ENCODE peak calls at places on chromosome 9, in ten cellular contexts. A is CD8-positive, alpha-beta memory T cell; L is small intestine; H is caudate nucleus; E is cardiac septum; T is Karpas-422; R is EL; Q is aorta; G is dorsolateral prefrontal cortex; C is T1000. X is an unnamed sample.

GRCh38 chr9:94929373-94929764 is 202.9 kb downstream of the AOPEP start:
- DNase-seq in A (no peak), R (no peak), C (no peak), E (peak), L (no peak), G (no peak), Q (no peak), T (no peak), H (no peak), X (no peak)

GRCh38 chr9:87601175-87601574 is 103.5 kb downstream of the DAPK1 start:
- DNase-seq in E (no peak), L (peak), Q (no peak), A (no peak), H (no peak), C (no peak), G (no peak), T (no peak), R (no peak), X (no peak)

GRCh38 chr9:98707158-98708102 is 1.3 kb downstream of the GABBR2 start:
- DNase-seq in Q (peak), G (peak), T (no peak), H (no peak), A (no peak), L (peak), C (peak), E (no peak), R (peak), X (no peak)

GRCh38 chr9:91071185-91071990 is 269.8 kb downstream of the SYK start:
- DNase-seq in C (peak), H (no peak), Q (no peak), T (no peak), L (peak), R (peak), E (no peak), G (peak), A (no peak), X (no peak)

GRCh38 chr9:34646211-34647083 is at the start of gene GALT:
- DNase-seq in T (peak), A (peak), E (peak), G (peak), L (peak), C (peak), H (peak), R (peak), Q (peak), X (peak)

GRCh38 chr9:136093331-136093986 is 1.6 kb downstream of the NACC2 start:
- DNase-seq in H (no peak), T (no peak), L (peak), R (peak), Q (no peak), A (no peak), C (no peak), E (no peak), G (no peak), X (no peak)

GRCh38 chr9:121765021-121765950 is 113.9 kb downstream of the DAB2IP start:
- DNase-seq in C (no peak), Q (no peak), G (no peak), H (no peak), E (no peak), A (no peak), L (no peak), R (peak), T (no peak), X (no peak)

GRCh38 chr9:114015607-114016006 is 62.5 kb downstream of the AMBP start:
- DNase-seq in H (no peak), R (no peak), Q (no peak), G (no peak), A (no peak), T (no peak), E (peak), C (no peak), L (no peak), X (no peak)

GRCh38 chr9:93093081-93093448 is 3.0 kb upstream of the CARD19 start:
- DNase-seq in H (no peak), A (no peak), T (no peak), C (no peak), R (no peak), E (no peak), G (no peak), L (no peak), Q (peak), X (no peak)

GRCh38 chr9:34869390-34869789 is 88.7 kb upstream of the PHF24 start:
- DNase-seq in L (no peak), G (no peak), T (peak), E (no peak), R (peak), Q (no peak), H (no peak), A (no peak), C (no peak), X (no peak)

X was measured in immature natural killer cell.